ENCODE peak calls at places on chromosome 13, in ten cellular contexts. M, Y, B, H, F, L, Z, P, K and I are unnamed samples.
A peak's percentile ranks its signal among the peaks of the same experiment; 100 is the strongest.

GRCh38 chr13:109271991-109272454 is 514.4 kb downstream of the IRS2 start:
- DNase-seq in L (peak; percentile 86), Y (no peak), Z (no peak), M (no peak), F (no peak), B (no peak), H (no peak), K (no peak), P (no peak), I (no peak)

GRCh38 chr13:97237388-97237787 is 15.3 kb downstream of the MBNL2 start:
- DNase-seq in H (no peak), Z (no peak), B (no peak), K (no peak), Y (no peak), L (no peak), M (no peak), P (no peak), F (no peak), I (no peak)

GRCh38 chr13:80029170-80029569 is 311.8 kb downstream of the SPRY2 start:
- DNase-seq in L (no peak), H (no peak), P (no peak), Z (no peak), F (no peak), B (no peak), M (no peak), Y (no peak), K (no peak), I (no peak)

GRCh38 chr13:67408823-67409222 is 178.7 kb upstream of the PCDH9 start:
- DNase-seq in H (no peak), P (no peak), Y (no peak), Z (peak; percentile 54), K (no peak), M (no peak), B (peak; percentile 45), F (no peak), L (no peak), I (no peak)

GRCh38 chr13:113927661-113928581 is 46.0 kb downstream of the C13orf46 start:
- DNase-seq in F (no peak), H (no peak), B (no peak), L (no peak), Y (peak; percentile 49), K (peak; percentile 88), Z (peak; percentile 87), P (peak; percentile 92), M (no peak), I (no peak)

GRCh38 chr13:73303858-73304257 is 245.1 kb downstream of the KLF5 start:
- DNase-seq in M (no peak), H (no peak), F (peak; percentile 12), Y (peak; percentile 58), P (no peak), K (no peak), Z (peak; percentile 10), L (no peak), B (no peak), I (no peak)

GRCh38 chr13:59532405-59532804 is 631.3 kb downstream of the DIAPH3 start:
- DNase-seq in F (no peak), Y (no peak), P (no peak), B (no peak), K (no peak), L (no peak), H (no peak), M (no peak), Z (no peak), I (no peak)

GRCh38 chr13:47678201-47678963 is 322.7 kb downstream of the SUCLA2 start:
- DNase-seq in M (no peak), P (no peak), Y (no peak), Z (no peak), L (no peak), B (no peak), K (no peak), H (no peak), F (no peak), I (no peak)

GRCh38 chr13:34401741-34402140 is 540.3 kb upstream of the NBEA start:
- DNase-seq in M (no peak), Y (no peak), K (no peak), H (no peak), P (no peak), B (no peak), F (no peak), Z (no peak), L (no peak), I (no peak)

GRCh38 chr13:36076211-36076610 is 55.0 kb downstream of the DCLK1 start:
- DNase-seq in M (no peak), Y (no peak), K (no peak), L (no peak), B (no peak), H (no peak), P (no peak), Z (no peak), F (no peak), I (no peak)

GRCh38 chr13:32426191-32426980 is 1.5 kb downstream of the N4BP2L1 start:
- DNase-seq in K (no peak), M (peak; percentile 57), P (peak; percentile 22), H (peak; percentile 3), L (no peak), Z (no peak), F (no peak), B (no peak), Y (no peak), I (no peak)